ENCODE peak calls at places on chromosomes 1 and 21, in seven cellular contexts. F, G, I, Z, V, H and K are unnamed samples.

GRCh38 chr1:154324241-154324640 is 1.1 kb upstream of the ATP8B2 start:
- DNase-seq in F (no peak), G (no peak), I (no peak), Z (no peak), V (no peak), H (no peak), K (no peak)

GRCh38 chr1:203126151-203126865 is 1.2 kb upstream of the ADORA1 start:
- DNase-seq in F (no peak), G (no peak), I (peak; percentile 22), Z (no peak), V (no peak), H (no peak), K (peak; percentile 43)

GRCh38 chr1:218433744-218434143 is 88.6 kb downstream of the TGFB2 start:
- DNase-seq in F (no peak), G (no peak), I (peak; percentile 64), Z (no peak), V (no peak), H (no peak), K (no peak)

GRCh38 chr1:58809327-58810040 is 25.6 kb upstream of the JUN start:
- DNase-seq in F (no peak), G (no peak), I (peak; percentile 73), Z (no peak), V (peak; percentile 46), H (peak; percentile 38), K (no peak)

GRCh38 chr1:113391643-113392271 is 1.4 kb downstream of the MAGI3 start:
- DNase-seq in F (no peak), G (peak; percentile 26), I (no peak), Z (no peak), V (no peak), H (no peak), K (no peak)

GRCh38 chr1:180137767-180138166 is 16.9 kb upstream of the QSOX1 start:
- DNase-seq in F (no peak), G (no peak), I (no peak), Z (no peak), V (no peak), H (no peak), K (no peak)

GRCh38 chr1:204841316-204841715 is 29.3 kb upstream of the NFASC start:
- DNase-seq in F (no peak), G (no peak), I (no peak), Z (no peak), V (no peak), H (no peak), K (no peak)

GRCh38 chr1:7669559-7670208 is 101.4 kb upstream of the VAMP3 start:
- DNase-seq in F (no peak), G (peak; percentile 41), I (peak; percentile 29), Z (peak; percentile 29), V (no peak), H (peak; percentile 28), K (no peak)

GRCh38 chr1:228087771-228088251 is 5.3 kb downstream of the ARF1 start:
- DNase-seq in F (peak; percentile 58), G (peak; percentile 9), I (peak; percentile 65), Z (no peak), V (peak; percentile 10), H (peak; percentile 68), K (no peak)

GRCh38 chr1:219155140-219155539 is 18.5 kb upstream of the LYPLAL1 start:
- DNase-seq in F (no peak), G (no peak), I (peak; percentile 22), Z (no peak), V (no peak), H (no peak), K (no peak)

GRCh38 chr1:41418868-41419583 is 57.8 kb downstream of the FOXO6 start:
- DNase-seq in F (peak; percentile 79), G (peak; percentile 79), I (peak; percentile 84), Z (peak; percentile 60), V (no peak), H (peak; percentile 93), K (peak; percentile 93)

GRCh38 chr21:42671778-42672593 is 18.6 kb downstream of the PDE9A start:
- DNase-seq in F (no peak), G (no peak), I (no peak), Z (no peak), V (no peak), H (no peak), K (no peak)

GRCh38 chr1:63593303-63593886 is at the start of gene PGM1:
- DNase-seq in F (peak; percentile 86), G (peak; percentile 75), I (peak; percentile 80), Z (peak; percentile 69), V (peak; percentile 69), H (peak; percentile 80), K (peak; percentile 90)
- TF ChIP-seq POLR2A in F (peak; percentile 20), G (peak; percentile 73), I (peak; percentile 60), Z (peak; percentile 17), V (peak; percentile 13), H (peak; percentile 8), K (no peak)

GRCh38 chr1:207059881-207060280 is 6.8 kb downstream of the PFKFB2 start:
- DNase-seq in F (no peak), G (no peak), I (no peak), Z (no peak), V (no peak), H (no peak), K (no peak)

GRCh38 chr1:207060596-207060995 is 7.5 kb downstream of the PFKFB2 start:
- DNase-seq in F (no peak), G (no peak), I (no peak), Z (no peak), V (no peak), H (no peak), K (no peak)

GRCh38 chr1:207062058-207062457 is 9.0 kb downstream of the PFKFB2 start:
- DNase-seq in F (no peak), G (no peak), I (no peak), Z (no peak), V (no peak), H (no peak), K (no peak)

GRCh38 chr1:207064546-207064945 is 11.5 kb downstream of the PFKFB2 start:
- DNase-seq in F (no peak), G (no peak), I (no peak), Z (no peak), V (no peak), H (no peak), K (no peak)

GRCh38 chr1:207063014-207063413 is 9.9 kb downstream of the PFKFB2 start:
- DNase-seq in F (no peak), G (no peak), I (no peak), Z (no peak), V (no peak), H (no peak), K (no peak)
- H3K36me3 ChIP-seq in F (peaks cover 67% of the 10 kb centered on the region), G (no peaks in the 10 kb centered on the region), I (no peaks in the 10 kb centered on the region), Z (no peaks in the 10 kb centered on the region), V (no peaks in the 10 kb centered on the region), H (no peaks in the 10 kb centered on the region), K (peaks cover 67% of the 10 kb centered on the region)

GRCh38 chr1:118291686-118292085 is 106.7 kb upstream of the SPAG17 start:
- DNase-seq in F (peak; percentile 56), G (no peak), I (no peak), Z (no peak), V (no peak), H (no peak), K (no peak)

GRCh38 chr1:118290571-118290970 is 105.5 kb upstream of the SPAG17 start:
- DNase-seq in F (no peak), G (no peak), I (no peak), Z (no peak), V (no peak), H (no peak), K (no peak)

GRCh38 chr1:118298397-118298796 is 113.4 kb upstream of the SPAG17 start:
- DNase-seq in F (no peak), G (no peak), I (no peak), Z (no peak), V (no peak), H (no peak), K (no peak)

GRCh38 chr1:118297521-118297920 is 112.5 kb upstream of the SPAG17 start:
- DNase-seq in F (no peak), G (no peak), I (no peak), Z (no peak), V (no peak), H (no peak), K (no peak)

GRCh38 chr1:118294817-118295486 is 109.9 kb upstream of the SPAG17 start:
- DNase-seq in F (no peak), G (no peak), I (no peak), Z (no peak), V (no peak), H (no peak), K (no peak)
- TF ChIP-seq POLR2A in F (no peak), G (no peak), I (no peak), Z (no peak), V (no peak), H (no peak), K (no peak)

DNA sequence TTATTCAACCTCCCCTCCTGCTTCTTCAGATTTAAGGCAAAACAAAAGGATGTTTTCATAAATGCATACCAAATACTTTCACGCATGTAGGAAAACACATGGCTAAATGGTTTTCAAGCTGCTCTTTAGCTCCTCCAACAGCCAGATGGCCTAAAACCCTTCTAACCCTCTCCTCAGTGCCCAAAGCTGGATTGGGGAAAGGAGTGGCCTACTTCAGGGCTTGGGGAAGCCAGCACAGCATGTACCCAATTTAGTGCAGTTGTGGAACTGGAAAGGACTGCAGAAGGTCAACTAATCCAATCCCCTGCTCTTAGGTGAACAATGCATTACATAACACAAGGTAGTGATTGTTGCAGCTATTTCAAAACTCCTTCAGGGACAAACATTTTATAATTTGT is 9.3 kb downstream of the F5 start:
- DNase-seq in F (no peak), G (no peak), I (no peak), Z (no peak), V (no peak), H (no peak), K (no peak)
- H3K36me3 ChIP-seq in F (no peaks in the 10 kb centered on the region), G (no peaks in the 10 kb centered on the region), I (no peaks in the 10 kb centered on the region), Z (no peaks in the 10 kb centered on the region), V (no peaks in the 10 kb centered on the region), H (no peaks in the 10 kb centered on the region), K (no peaks in the 10 kb centered on the region)

GRCh38 chr1:53321776-53322602 is 5.9 kb downstream of the LRP8 start:
- DNase-seq in F (no peak), G (no peak), I (no peak), Z (no peak), V (no peak), H (no peak), K (no peak)
- TF ChIP-seq POLR2A in F (no peak), G (no peak), I (no peak), Z (no peak), V (no peak), H (no peak), K (no peak)

GRCh38 chr21:35041122-35041521 is 8.0 kb downstream of the RUNX1 start:
- DNase-seq in F (no peak), G (no peak), I (no peak), Z (no peak), V (no peak), H (no peak), K (no peak)
- H3K36me3 ChIP-seq in F (no peaks in the 10 kb centered on the region), G (no peaks in the 10 kb centered on the region), I (no peaks in the 10 kb centered on the region), Z (no peaks in the 10 kb centered on the region), V (no peaks in the 10 kb centered on the region), H (no peaks in the 10 kb centered on the region), K (no peaks in the 10 kb centered on the region)

DNA sequence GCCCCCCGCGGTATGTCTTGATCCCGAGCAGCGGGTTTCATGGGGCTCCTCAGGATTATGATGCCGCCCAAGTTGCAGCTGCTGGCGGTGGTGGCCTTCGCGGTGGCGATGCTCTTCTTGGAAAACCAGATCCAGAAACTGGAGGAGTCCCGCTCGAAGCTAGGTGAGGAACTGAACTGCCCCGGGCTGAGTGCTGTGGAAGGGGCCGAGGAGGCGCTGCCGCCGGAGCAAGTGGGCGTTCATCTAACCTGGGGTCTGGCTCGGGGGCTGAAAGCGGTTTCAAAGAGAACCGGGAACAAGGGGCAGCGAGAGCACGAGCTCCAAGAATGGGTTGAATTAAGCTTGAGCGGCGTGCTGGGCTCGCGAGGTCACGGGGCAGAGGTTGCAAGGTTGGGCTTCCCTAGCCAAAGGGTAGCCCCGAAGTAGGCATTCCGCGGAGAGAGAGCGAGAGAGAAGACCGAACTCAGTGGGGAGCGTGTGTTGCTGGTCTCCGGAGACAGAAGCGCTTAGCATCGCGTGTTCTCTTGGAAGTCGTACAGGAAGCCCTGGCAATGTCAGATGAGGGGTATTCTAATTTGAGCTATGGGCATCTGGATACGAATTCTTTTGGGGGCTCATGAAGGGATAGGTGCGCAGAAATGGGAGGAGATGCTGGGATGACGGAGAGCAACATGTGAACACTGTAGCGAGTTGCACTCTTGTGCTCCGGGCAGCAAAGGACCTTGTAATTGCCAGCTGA is 732 bp downstream of the HS2ST1 start:
- DNase-seq in F (peak; percentile 79), G (peak; percentile 54), I (peak; percentile 53), Z (peak; percentile 36), V (peak; percentile 37), H (peak; percentile 67), K (peak; percentile 75)
- TF ChIP-seq POLR2A in F (no peak), G (peak; percentile 8), I (no peak), Z (no peak), V (peak; percentile 22), H (no peak), K (no peak)